ENCODE peak calls at places on chromosomes 11 and 22, in eight cellular contexts. W, P, Z, U, R, L, T and B are unnamed samples.
A peak's percentile ranks its signal among the peaks of the same experiment; 100 is the strongest.

GRCh38 chr11:73664894-73665293 is 18.5 kb downstream of the PLEKHB1 start:
- DNase-seq in W (no peak), R (no peak), Z (no peak), L (no peak), T (no peak), P (no peak), U (no peak), B (no peak)

GRCh38 chr11:3087821-3088800 is 30.9 kb upstream of the CARS1 start:
- DNase-seq in T (no peak), Z (no peak), U (no peak), L (no peak), P (no peak), W (no peak), R (no peak), B (no peak)

GRCh38 chr11:68271023-68271780 is 571 bp downstream of the C11orf24 start:
- DNase-seq in T (peak; percentile 81), W (peak; percentile 47), R (peak; percentile 45), Z (peak; percentile 80), U (peak; percentile 70), L (peak; percentile 88), P (peak; percentile 49), B (peak; percentile 95)

GRCh38 chr11:68118753-68119448 is 2.3 kb downstream of the CHKA start:
- DNase-seq in R (no peak), P (no peak), Z (no peak), W (no peak), U (no peak), L (peak; percentile 88), T (no peak), B (peak; percentile 86)

GRCh38 chr11:6613496-6613895 is 1.5 kb upstream of the TAF10 start:
- DNase-seq in P (no peak), L (no peak), Z (no peak), T (no peak), U (no peak), W (no peak), R (no peak), B (no peak)

GRCh38 chr11:114605370-114605769 is 9.8 kb upstream of the NXPE4 start:
- DNase-seq in Z (no peak), R (no peak), W (no peak), P (no peak), T (no peak), U (no peak), L (no peak), B (no peak)

GRCh38 chr11:20599424-20600346 is at the start of gene SLC6A5:
- DNase-seq in T (no peak), U (no peak), W (peak; percentile 32), L (peak; percentile 38), Z (peak; percentile 86), R (no peak), P (peak; percentile 45), B (peak; percentile 25)

GRCh38 chr11:72534859-72535547 is 100.7 kb upstream of the CLPB start:
- DNase-seq in P (no peak), W (no peak), U (no peak), R (no peak), T (no peak), L (no peak), Z (peak; percentile 70), B (no peak)

GRCh38 chr22:31346255-31346732 is at the start of gene PATZ1:
- DNase-seq in Z (peak; percentile 88), L (peak; percentile 89), R (peak; percentile 65), W (peak; percentile 64), T (peak; percentile 91), P (peak; percentile 69), U (peak; percentile 73), B (peak; percentile 90)

GRCh38 chr11:109993786-109994185 is 99.4 kb upstream of the ZC3H12C start:
- DNase-seq in W (no peak), P (no peak), T (no peak), L (no peak), U (no peak), R (no peak), Z (no peak), B (no peak)

GRCh38 chr11:65496304-65497140 is 2.3 kb upstream of the MALAT1 start:
- DNase-seq in Z (no peak), T (peak; percentile 75), P (no peak), R (no peak), U (peak; percentile 64), L (peak; percentile 56), W (no peak), B (no peak)

GRCh38 chr11:79232346-79232745 is 208.5 kb downstream of the TENM4 start:
- DNase-seq in T (no peak), L (no peak), P (no peak), Z (no peak), R (no peak), W (no peak), U (no peak), B (no peak)

GRCh38 chr22:40679964-40680818 is 907 bp downstream of the MCHR1 start:
- DNase-seq in U (no peak), L (no peak), W (no peak), T (no peak), R (no peak), P (no peak), Z (peak; percentile 32), B (no peak)

GRCh38 chr11:833114-833791 is 501 bp downstream of the CD151 start:
- DNase-seq in P (no peak), W (peak; percentile 73), R (no peak), U (no peak), L (peak; percentile 56), Z (no peak), T (no peak), B (no peak)

GRCh38 chr11:126496576-126497403 is 141.3 kb downstream of the ST3GAL4 start:
- DNase-seq in L (no peak), P (no peak), U (no peak), W (no peak), T (no peak), Z (no peak), R (no peak), B (no peak)

GRCh38 chr11:1832181-1832988 is 2.4 kb upstream of the SYT8 start:
- DNase-seq in R (no peak), Z (peak; percentile 93), L (peak; percentile 51), P (peak; percentile 15), U (no peak), T (peak; percentile 80), W (peak; percentile 56), B (peak; percentile 60)

GRCh38 chr11:34546511-34547206 is 33.1 kb upstream of the ELF5 start:
- DNase-seq in T (peak; percentile 82), R (no peak), P (peak; percentile 15), Z (no peak), W (no peak), U (no peak), L (no peak), B (no peak)

GRCh38 chr22:47606426-47606825 is 844.0 kb downstream of the TBC1D22A start:
- DNase-seq in W (no peak), U (no peak), Z (no peak), T (no peak), R (no peak), P (no peak), L (no peak), B (no peak)

GRCh38 chr11:58933661-58934060 is 5.6 kb upstream of the GLYATL1 start:
- DNase-seq in W (no peak), R (no peak), L (no peak), P (no peak), T (no peak), Z (no peak), U (no peak), B (no peak)